ENCODE peak calls at places on chromosomes 5 and 9, in nine cellular contexts. L is fibroblast of lung; U is EH; T is amniotic stem cell; M is T47D; B is CD4-positive, CD25-positive, alpha-beta regulatory T cell; Z is GM12865; S is HTR-8/SVneo; I is fibroblast of mammary gland. C is an unnamed sample.

GRCh38 chr9:114364528-114365041 is 23.2 kb downstream of the AKNA start:
- DNase-seq in M (no peak), Z (peak; percentile 32), I (no peak), U (peak; percentile 64), L (peak; percentile 41), S (no peak), B (no peak), T (no peak), C (no peak)

GRCh38 chr5:175895215-175895614 is 23.8 kb downstream of the CPLX2 start:
- DNase-seq in Z (no peak), I (no peak), L (no peak), B (no peak), T (no peak), M (no peak), U (no peak), S (no peak), C (no peak)

GRCh38 chr5:45696206-45696836 is at the start of gene HCN1:
- DNase-seq in L (peak; percentile 68), Z (no peak), M (peak; percentile 71), S (peak; percentile 30), T (no peak), U (peak; percentile 44), B (no peak), I (peak; percentile 61), C (peak; percentile 17)

GRCh38 chr5:71937906-71938698 is 169.2 kb upstream of the MAP1B start:
- DNase-seq in Z (no peak), I (no peak), B (no peak), S (no peak), M (no peak), T (no peak), L (no peak), U (peak; percentile 34), C (no peak)

GRCh38 chr5:157471709-157472108 is 11.7 kb downstream of the NIPAL4 start:
- DNase-seq in S (peak; percentile 35), U (peak; percentile 55), Z (peak; percentile 65), L (peak; percentile 31), I (peak; percentile 45), B (no peak), M (peak; percentile 62), T (no peak), C (no peak)

GRCh38 chr9:70587143-70587710 is 172.8 kb upstream of the KLF9 start:
- DNase-seq in L (peak; percentile 93), Z (no peak), B (no peak), U (peak; percentile 95), S (no peak), I (peak; percentile 87), T (peak; percentile 40), M (no peak), C (no peak)

GRCh38 chr9:126532019-126532462 is 81.7 kb upstream of the LMX1B start:
- DNase-seq in I (peak; percentile 10), T (no peak), Z (no peak), S (no peak), U (peak; percentile 49), L (no peak), M (no peak), B (no peak), C (no peak)

GRCh38 chr5:1011226-1011631 is 2.6 kb downstream of the NKD2 start:
- DNase-seq in I (no peak), U (no peak), T (no peak), S (peak; percentile 75), B (no peak), M (peak; percentile 74), Z (peak; percentile 35), L (no peak), C (no peak)

GRCh38 chr5:116025831-116026230 is 6.4 kb upstream of the ARL14EPL start:
- DNase-seq in I (no peak), T (no peak), L (no peak), U (no peak), B (no peak), M (no peak), Z (no peak), S (no peak), C (no peak)

GRCh38 chr5:14665949-14666741 is 1.6 kb downstream of the OTULIN start:
- DNase-seq in S (no peak), T (no peak), I (peak; percentile 52), B (peak; percentile 47), M (peak; percentile 32), U (peak; percentile 39), L (peak; percentile 31), Z (peak; percentile 85), C (no peak)

GRCh38 chr5:122846051-122846567 is 696 bp downstream of the SNX24 start:
- DNase-seq in U (peak; percentile 74), B (no peak), T (no peak), S (peak; percentile 39), I (peak; percentile 62), L (peak; percentile 83), M (peak; percentile 51), Z (no peak), C (no peak)

GRCh38 chr5:1099931-1100651 is 11.8 kb downstream of the SLC12A7 start:
- DNase-seq in L (peak; percentile 13), M (no peak), B (no peak), T (peak; percentile 6), I (no peak), U (peak; percentile 54), Z (no peak), S (peak; percentile 56), C (no peak)

GRCh38 chr5:54514269-54514668 is 3.3 kb upstream of the SNX18 start:
- DNase-seq in S (no peak), T (no peak), B (no peak), M (peak; percentile 58), L (peak; percentile 26), U (peak; percentile 39), I (peak; percentile 45), Z (no peak), C (no peak)

GRCh38 chr5:139733698-139734491 is 61.7 kb upstream of the PSD2 start:
- DNase-seq in S (no peak), T (no peak), M (no peak), B (no peak), U (no peak), L (no peak), Z (no peak), I (no peak), C (no peak)

GRCh38 chr5:161846731-161847130 is 1.2 kb upstream of the GABRA1 start:
- DNase-seq in U (no peak), Z (peak; percentile 17), M (peak; percentile 83), I (no peak), T (no peak), S (no peak), B (no peak), L (peak; percentile 0), C (no peak)

GRCh38 chr9:132998861-132999635 is 20.6 kb downstream of the GFI1B start:
- DNase-seq in T (no peak), M (no peak), L (no peak), S (no peak), U (no peak), B (no peak), I (no peak), Z (no peak), C (no peak)

GRCh38 chr5:163489055-163489744 is 16.2 kb upstream of the MAT2B start:
- DNase-seq in T (no peak), U (peak; percentile 60), S (no peak), B (no peak), Z (no peak), L (no peak), M (peak; percentile 57), I (peak; percentile 40), C (no peak)

GRCh38 chr9:35426627-35427026 is 63.3 kb upstream of the RUSC2 start:
- DNase-seq in Z (no peak), I (peak; percentile 35), M (peak; percentile 2), S (no peak), T (no peak), U (no peak), B (no peak), L (no peak), C (no peak)

GRCh38 chr5:94468531-94468930 is 149.9 kb downstream of the KIAA0825 start:
- DNase-seq in B (no peak), U (no peak), I (no peak), T (no peak), S (no peak), Z (no peak), L (no peak), M (no peak), C (no peak)

GRCh38 chr5:135450328-135450727 is 1.8 kb downstream of the TIFAB start:
- DNase-seq in I (no peak), L (no peak), B (no peak), U (no peak), Z (no peak), T (no peak), M (no peak), S (no peak), C (no peak)

GRCh38 chr5:93246093-93246855 is 334.7 kb downstream of the NR2F1-AS1 start:
- DNase-seq in I (peak; percentile 32), L (peak; percentile 55), Z (no peak), B (no peak), M (peak; percentile 14), T (no peak), S (no peak), U (peak; percentile 16), C (peak; percentile 67)

GRCh38 chr5:132098151-132098594 is 24.6 kb downstream of the CSF2 start:
- DNase-seq in M (no peak), B (no peak), U (peak; percentile 58), T (no peak), I (peak; percentile 43), L (peak; percentile 79), Z (peak; percentile 68), S (no peak), C (no peak)

GRCh38 chr9:117779760-117780159 is 75.6 kb downstream of the TLR4 start:
- DNase-seq in T (no peak), M (no peak), S (no peak), Z (no peak), U (no peak), L (no peak), B (no peak), I (no peak), C (no peak)

GRCh38 chr5:14143843-14144585 is 872 bp downstream of the TRIO start:
- DNase-seq in B (peak; percentile 5), M (peak; percentile 35), T (no peak), I (no peak), L (peak; percentile 45), U (no peak), Z (peak; percentile 65), S (no peak), C (no peak)

GRCh38 chr5:171673328-171673727 is 112.3 kb upstream of the SMIM23 start:
- DNase-seq in S (no peak), M (no peak), L (peak; percentile 20), I (peak; percentile 17), B (no peak), Z (no peak), U (no peak), T (no peak), C (no peak)

GRCh38 chr5:84693256-84693655 is 308.6 kb upstream of the EDIL3 start:
- DNase-seq in M (no peak), U (no peak), L (peak; percentile 79), B (no peak), T (no peak), Z (no peak), S (no peak), I (no peak), C (no peak)

GRCh38 chr5:100856462-100856861 is 46.6 kb downstream of the ST8SIA4 start:
- DNase-seq in S (no peak), Z (peak; percentile 43), U (no peak), L (peak; percentile 3), I (no peak), M (no peak), T (no peak), B (no peak), C (no peak)

GRCh38 chr5:168881427-168882149 is 302.4 kb upstream of the PANK3 start:
- DNase-seq in M (no peak), U (no peak), S (no peak), I (no peak), T (no peak), L (no peak), Z (peak; percentile 36), B (no peak), C (no peak)

GRCh38 chr5:4855889-4856288 is 284.2 kb upstream of the ADAMTS16 start:
- DNase-seq in B (no peak), M (peak; percentile 4), U (no peak), L (no peak), I (no peak), Z (no peak), S (no peak), T (no peak), C (no peak)

GRCh38 chr5:161399996-161400562 is 146.4 kb downstream of the GABRB2 start:
- DNase-seq in I (no peak), L (no peak), B (no peak), S (no peak), M (no peak), T (no peak), Z (no peak), U (no peak), C (no peak)

GRCh38 chr5:157877821-157878220 is 18.9 kb upstream of the CLINT1 start:
- DNase-seq in B (no peak), I (no peak), T (no peak), U (no peak), S (no peak), Z (no peak), M (no peak), L (no peak), C (no peak)

C was measured in brain pericyte.